ENCODE peak calls at places on chromosome 4, in six cellular contexts. One of them, this sample, is unnamed.

GRCh38 chr4:20859097-20859781 is 159.0 kb downstream of the PACRGL start:
- DNase-seq in lower lobe of right lung: no peak
- DNase-seq in fibroblast of the aortic adventitia: no peak
- DNase-seq in right cardiac atrium: no peak
- DNase-seq in ovary: no peak
- DNase-seq in epithelial cell of esophagus: no peak
- DNase-seq in this sample: no peak

GRCh38 chr4:151690164-151690856 is 70.5 kb downstream of the GATB start:
- DNase-seq in epithelial cell of esophagus: no peak
- DNase-seq in right cardiac atrium: no peak
- DNase-seq in lower lobe of right lung: no peak
- DNase-seq in fibroblast of the aortic adventitia: peak; percentile 97
- DNase-seq in ovary: no peak
- DNase-seq in this sample: peak; percentile 71

GRCh38 chr4:185559913-185560281 is 24.6 kb upstream of the PDLIM3 start:
- DNase-seq in ovary: no peak
- DNase-seq in fibroblast of the aortic adventitia: peak; percentile 27
- DNase-seq in right cardiac atrium: no peak
- DNase-seq in epithelial cell of esophagus: peak; percentile 91
- DNase-seq in lower lobe of right lung: no peak
- DNase-seq in this sample: peak; percentile 77

GRCh38 chr4:94412019-94413017 is 39.4 kb upstream of the PDLIM5 start:
- DNase-seq in fibroblast of the aortic adventitia: peak; percentile 83
- DNase-seq in epithelial cell of esophagus: peak; percentile 83
- DNase-seq in lower lobe of right lung: no peak
- DNase-seq in ovary: no peak
- DNase-seq in right cardiac atrium: no peak
- DNase-seq in this sample: peak; percentile 91

GRCh38 chr4:8323947-8324555 is 54.5 kb downstream of the HTRA3 start:
- DNase-seq in lower lobe of right lung: no peak
- DNase-seq in epithelial cell of esophagus: peak; percentile 75
- DNase-seq in right cardiac atrium: no peak
- DNase-seq in ovary: no peak
- DNase-seq in fibroblast of the aortic adventitia: no peak
- DNase-seq in this sample: no peak

GRCh38 chr4:13547563-13548041 is 3.3 kb upstream of the NKX3-2 start:
- DNase-seq in fibroblast of the aortic adventitia: no peak
- DNase-seq in ovary: no peak
- DNase-seq in epithelial cell of esophagus: no peak
- DNase-seq in lower lobe of right lung: no peak
- DNase-seq in right cardiac atrium: no peak
- DNase-seq in this sample: no peak

GRCh38 chr4:145487626-145488025 is 6.0 kb downstream of the SMAD1 start:
- DNase-seq in right cardiac atrium: no peak
- DNase-seq in fibroblast of the aortic adventitia: no peak
- DNase-seq in ovary: no peak
- DNase-seq in lower lobe of right lung: no peak
- DNase-seq in epithelial cell of esophagus: no peak
- DNase-seq in this sample: no peak

GRCh38 chr4:98845960-98846359 is 83.0 kb downstream of the EIF4E start:
- DNase-seq in right cardiac atrium: no peak
- DNase-seq in ovary: no peak
- DNase-seq in epithelial cell of esophagus: no peak
- DNase-seq in fibroblast of the aortic adventitia: no peak
- DNase-seq in lower lobe of right lung: no peak
- DNase-seq in this sample: no peak

GRCh38 chr4:92654084-92654483 is 350.3 kb downstream of the GRID2 start:
- DNase-seq in lower lobe of right lung: no peak
- DNase-seq in ovary: no peak
- DNase-seq in right cardiac atrium: no peak
- DNase-seq in epithelial cell of esophagus: no peak
- DNase-seq in fibroblast of the aortic adventitia: no peak
- DNase-seq in this sample: no peak

GRCh38 chr4:70818173-70818856 is 21.4 kb downstream of the GRSF1 start:
- DNase-seq in right cardiac atrium: no peak
- DNase-seq in fibroblast of the aortic adventitia: no peak
- DNase-seq in lower lobe of right lung: no peak
- DNase-seq in ovary: no peak
- DNase-seq in epithelial cell of esophagus: no peak
- DNase-seq in this sample: no peak

GRCh38 chr4:166198516-166198915 is 325.5 kb downstream of the TLL1 start:
- DNase-seq in lower lobe of right lung: no peak
- DNase-seq in right cardiac atrium: no peak
- DNase-seq in epithelial cell of esophagus: no peak
- DNase-seq in fibroblast of the aortic adventitia: no peak
- DNase-seq in ovary: no peak
- DNase-seq in this sample: no peak

GRCh38 chr4:155207534-155208257 is 740 bp upstream of the NPY2R start:
- DNase-seq in ovary: no peak
- DNase-seq in lower lobe of right lung: no peak
- DNase-seq in fibroblast of the aortic adventitia: peak; percentile 9
- DNase-seq in epithelial cell of esophagus: peak; percentile 8
- DNase-seq in right cardiac atrium: peak; percentile 28
- DNase-seq in this sample: no peak

GRCh38 chr4:147589586-147589985 is 27.6 kb upstream of the TMEM184C start:
- DNase-seq in fibroblast of the aortic adventitia: no peak
- DNase-seq in right cardiac atrium: no peak
- DNase-seq in epithelial cell of esophagus: no peak
- DNase-seq in lower lobe of right lung: no peak
- DNase-seq in ovary: peak; percentile 42
- DNase-seq in this sample: no peak

GRCh38 chr4:33715996-33716395 is 2528.3 kb downstream of the ARAP2 start:
- DNase-seq in fibroblast of the aortic adventitia: peak; percentile 76
- DNase-seq in lower lobe of right lung: no peak
- DNase-seq in epithelial cell of esophagus: peak; percentile 91
- DNase-seq in right cardiac atrium: no peak
- DNase-seq in ovary: no peak
- DNase-seq in this sample: peak; percentile 91

GRCh38 chr4:119299221-119300071 is 22.5 kb downstream of the FABP2 start:
- DNase-seq in ovary: no peak
- DNase-seq in lower lobe of right lung: no peak
- DNase-seq in epithelial cell of esophagus: peak; percentile 40
- DNase-seq in fibroblast of the aortic adventitia: peak; percentile 27
- DNase-seq in right cardiac atrium: no peak
- DNase-seq in this sample: peak; percentile 30

GRCh38 chr4:13982008-13982407 is 354.5 kb upstream of the BOD1L1 start:
- DNase-seq in ovary: no peak
- DNase-seq in lower lobe of right lung: no peak
- DNase-seq in epithelial cell of esophagus: no peak
- DNase-seq in right cardiac atrium: no peak
- DNase-seq in fibroblast of the aortic adventitia: no peak
- DNase-seq in this sample: no peak

GRCh38 chr4:74056858-74057562 is 18.5 kb upstream of the CXCL3 start:
- DNase-seq in fibroblast of the aortic adventitia: peak; percentile 95
- DNase-seq in epithelial cell of esophagus: peak; percentile 67
- DNase-seq in right cardiac atrium: no peak
- DNase-seq in ovary: no peak
- DNase-seq in lower lobe of right lung: no peak
- DNase-seq in this sample: peak; percentile 88

DNA sequence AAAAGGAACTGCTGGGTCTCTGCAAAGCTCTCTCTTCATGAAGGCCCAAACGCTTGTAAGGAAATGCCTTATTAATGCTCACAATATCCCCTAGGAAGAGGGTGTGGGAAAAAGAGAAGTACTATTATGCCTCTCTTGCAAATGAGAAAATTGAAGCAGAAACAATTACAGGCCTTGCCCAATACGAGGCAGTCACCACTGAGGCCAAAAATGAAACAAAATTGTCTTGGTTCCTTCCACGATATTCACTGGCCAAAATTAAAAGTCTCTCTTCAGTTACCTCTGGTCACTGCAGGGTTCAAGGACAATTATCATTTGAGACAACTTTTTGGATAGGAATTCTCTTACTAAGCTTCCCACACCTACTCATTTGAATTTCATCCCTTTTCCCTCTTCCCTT is 3.1 kb downstream of the SCARB2 start:
- DNase-seq in right cardiac atrium: no peak
- DNase-seq in ovary: no peak
- DNase-seq in epithelial cell of esophagus: no peak
- DNase-seq in lower lobe of right lung: no peak
- DNase-seq in fibroblast of the aortic adventitia: peak; percentile 31
- DNase-seq in this sample: no peak
- H3K4me3 ChIP-seq in right cardiac atrium: peak overlapping the region; percentile 15
- H3K4me3 ChIP-seq in ovary: no peak overlapping the region
- H3K4me3 ChIP-seq in epithelial cell of esophagus: no peak overlapping the region
- H3K4me3 ChIP-seq in lower lobe of right lung: peak overlapping the region; percentile 68
- H3K4me3 ChIP-seq in fibroblast of the aortic adventitia: peak overlapping the region; percentile 39
- H3K4me3 ChIP-seq in this sample: no peak overlapping the region

DNA sequence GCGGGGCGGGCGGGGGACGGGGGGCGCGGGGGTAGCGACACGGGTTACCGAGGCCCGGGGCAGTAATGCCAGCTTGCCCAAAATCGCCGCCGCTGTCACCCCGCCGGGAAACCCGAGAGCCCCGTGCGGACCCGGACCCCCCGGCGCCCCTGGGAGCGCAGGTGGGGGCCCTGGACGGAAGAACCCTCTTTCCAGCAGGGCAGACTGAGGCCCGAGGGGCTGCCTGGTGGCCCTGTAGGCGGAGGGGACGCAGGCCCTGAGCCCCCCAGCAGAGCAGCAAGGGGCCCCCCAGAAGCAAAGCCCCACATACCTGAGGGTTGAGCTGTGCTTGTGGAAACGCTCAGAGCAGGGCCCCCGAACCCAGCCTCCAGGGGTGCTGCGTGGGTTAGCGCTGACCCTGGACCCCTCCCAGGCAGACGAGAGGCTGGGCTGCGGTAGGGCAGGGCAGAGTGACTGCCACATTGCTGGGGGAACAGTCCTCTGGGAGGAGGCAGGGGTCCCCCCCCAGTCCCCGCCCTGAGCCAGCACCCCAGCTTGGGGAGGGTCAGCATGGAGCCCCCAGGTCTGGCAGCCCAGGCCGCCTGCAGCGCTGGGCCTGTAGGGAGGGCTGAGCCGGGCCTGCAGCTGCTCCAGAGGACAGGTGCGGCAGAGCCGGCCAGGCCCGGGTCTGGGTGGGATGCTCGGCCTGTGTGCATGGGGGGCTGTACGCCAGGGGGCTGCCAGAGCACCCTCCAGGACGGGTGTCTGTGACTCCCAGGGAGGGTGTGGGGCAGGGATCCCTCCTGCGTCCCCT is 646 bp downstream of the DOK7 start:
- DNase-seq in fibroblast of the aortic adventitia: no peak
- DNase-seq in ovary: no peak
- DNase-seq in lower lobe of right lung: no peak
- DNase-seq in right cardiac atrium: peak; percentile 48
- DNase-seq in epithelial cell of esophagus: no peak
- DNase-seq in this sample: no peak
- H3K4me3 ChIP-seq in fibroblast of the aortic adventitia: no peak overlapping the region
- H3K4me3 ChIP-seq in ovary: no peak overlapping the region
- H3K4me3 ChIP-seq in lower lobe of right lung: peak overlapping the region; percentile 50
- H3K4me3 ChIP-seq in right cardiac atrium: peak overlapping the region; percentile 67
- H3K4me3 ChIP-seq in epithelial cell of esophagus: no peak overlapping the region
- H3K4me3 ChIP-seq in this sample: no peak overlapping the region

GRCh38 chr4:109722357-109722756 is 7.5 kb downstream of the PLA2G12A start:
- DNase-seq in ovary: no peak
- DNase-seq in fibroblast of the aortic adventitia: no peak
- DNase-seq in right cardiac atrium: no peak
- DNase-seq in epithelial cell of esophagus: no peak
- DNase-seq in lower lobe of right lung: no peak
- DNase-seq in this sample: no peak
- H3K4me3 ChIP-seq in ovary: no peak overlapping the region
- H3K4me3 ChIP-seq in fibroblast of the aortic adventitia: no peak overlapping the region
- H3K4me3 ChIP-seq in right cardiac atrium: no peak overlapping the region
- H3K4me3 ChIP-seq in epithelial cell of esophagus: no peak overlapping the region
- H3K4me3 ChIP-seq in lower lobe of right lung: no peak overlapping the region
- H3K4me3 ChIP-seq in this sample: no peak overlapping the region

DNA sequence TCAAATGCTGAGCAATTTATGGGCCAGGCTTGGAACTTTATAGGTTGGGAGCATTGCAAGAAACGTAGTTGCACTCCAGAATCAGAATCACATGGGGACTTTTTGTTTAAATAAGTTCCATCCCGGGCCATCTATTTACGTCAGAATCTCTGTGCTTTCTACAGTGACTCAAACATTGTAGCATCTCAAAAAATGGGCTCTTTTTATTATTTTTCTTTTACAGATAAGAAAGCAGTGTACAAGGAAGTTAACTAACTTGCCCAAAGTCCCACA is 10.2 kb downstream of the CC2D2A start:
- DNase-seq in ovary: no peak
- DNase-seq in fibroblast of the aortic adventitia: peak; percentile 88
- DNase-seq in right cardiac atrium: no peak
- DNase-seq in lower lobe of right lung: no peak
- DNase-seq in epithelial cell of esophagus: no peak
- DNase-seq in this sample: peak; percentile 91
- H3K4me3 ChIP-seq in ovary: peak overlapping the region; percentile 36
- H3K4me3 ChIP-seq in fibroblast of the aortic adventitia: peak overlapping the region; percentile 84
- H3K4me3 ChIP-seq in right cardiac atrium: peak overlapping the region; percentile 26
- H3K4me3 ChIP-seq in lower lobe of right lung: peak overlapping the region; percentile 50
- H3K4me3 ChIP-seq in epithelial cell of esophagus: peak overlapping the region; percentile 78
- H3K4me3 ChIP-seq in this sample: peak overlapping the region; percentile 69

GRCh38 chr4:174218127-174218790 is 65.2 kb downstream of the FBXO8 start:
- DNase-seq in fibroblast of the aortic adventitia: peak; percentile 60
- DNase-seq in right cardiac atrium: peak; percentile 52
- DNase-seq in epithelial cell of esophagus: no peak
- DNase-seq in ovary: no peak
- DNase-seq in lower lobe of right lung: no peak
- DNase-seq in this sample: no peak
- H3K4me3 ChIP-seq in fibroblast of the aortic adventitia: peak overlapping the region; percentile 59
- H3K4me3 ChIP-seq in right cardiac atrium: peak overlapping the region; percentile 48
- H3K4me3 ChIP-seq in epithelial cell of esophagus: no peak overlapping the region
- H3K4me3 ChIP-seq in ovary: peak overlapping the region; percentile 13
- H3K4me3 ChIP-seq in lower lobe of right lung: peak overlapping the region; percentile 41
- H3K4me3 ChIP-seq in this sample: peak overlapping the region; percentile 52

GRCh38 chr4:41120297-41121217 is 93.8 kb downstream of the APBB2 start:
- DNase-seq in right cardiac atrium: peak; percentile 86
- DNase-seq in ovary: peak; percentile 90
- DNase-seq in fibroblast of the aortic adventitia: peak; percentile 87
- DNase-seq in lower lobe of right lung: peak; percentile 56
- DNase-seq in epithelial cell of esophagus: peak; percentile 53
- DNase-seq in this sample: peak; percentile 85

GRCh38 chr4:41122309-41122708 is 92.0 kb downstream of the APBB2 start:
- DNase-seq in right cardiac atrium: no peak
- DNase-seq in ovary: no peak
- DNase-seq in fibroblast of the aortic adventitia: no peak
- DNase-seq in epithelial cell of esophagus: no peak
- DNase-seq in lower lobe of right lung: no peak
- DNase-seq in this sample: no peak

GRCh38 chr4:41122775-41123174 is 91.6 kb downstream of the APBB2 start:
- DNase-seq in lower lobe of right lung: no peak
- DNase-seq in right cardiac atrium: no peak
- DNase-seq in fibroblast of the aortic adventitia: no peak
- DNase-seq in ovary: no peak
- DNase-seq in epithelial cell of esophagus: no peak
- DNase-seq in this sample: no peak

GRCh38 chr4:41121906-41122305 is 92.4 kb downstream of the APBB2 start:
- DNase-seq in ovary: no peak
- DNase-seq in epithelial cell of esophagus: no peak
- DNase-seq in lower lobe of right lung: no peak
- DNase-seq in right cardiac atrium: no peak
- DNase-seq in fibroblast of the aortic adventitia: no peak
- DNase-seq in this sample: no peak

GRCh38 chr4:41119867-41120295 is 94.5 kb downstream of the APBB2 start:
- DNase-seq in ovary: peak; percentile 80
- DNase-seq in fibroblast of the aortic adventitia: peak; percentile 32
- DNase-seq in epithelial cell of esophagus: no peak
- DNase-seq in lower lobe of right lung: no peak
- DNase-seq in right cardiac atrium: peak; percentile 81
- DNase-seq in this sample: peak; percentile 61
- H3K4me3 ChIP-seq in ovary: peak overlapping the region; percentile 15
- H3K4me3 ChIP-seq in fibroblast of the aortic adventitia: peak overlapping the region; percentile 28
- H3K4me3 ChIP-seq in epithelial cell of esophagus: no peak overlapping the region
- H3K4me3 ChIP-seq in lower lobe of right lung: no peak overlapping the region
- H3K4me3 ChIP-seq in right cardiac atrium: no peak overlapping the region
- H3K4me3 ChIP-seq in this sample: no peak overlapping the region

GRCh38 chr4:1113311-1114009 is at the start of gene RNF212:
- DNase-seq in right cardiac atrium: peak; percentile 76
- DNase-seq in lower lobe of right lung: no peak
- DNase-seq in epithelial cell of esophagus: no peak
- DNase-seq in fibroblast of the aortic adventitia: no peak
- DNase-seq in ovary: peak; percentile 69
- DNase-seq in this sample: peak; percentile 5
- H3K4me3 ChIP-seq in right cardiac atrium: peak within 1 kb of the TSS; percentile 33
- H3K4me3 ChIP-seq in lower lobe of right lung: peak within 1 kb of the TSS; percentile 39
- H3K4me3 ChIP-seq in epithelial cell of esophagus: no peak within 1 kb of the TSS
- H3K4me3 ChIP-seq in fibroblast of the aortic adventitia: peak within 1 kb of the TSS; percentile 45
- H3K4me3 ChIP-seq in ovary: peak within 1 kb of the TSS; percentile 42
- H3K4me3 ChIP-seq in this sample: peak within 1 kb of the TSS; percentile 61

This sample was measured in fibroblast of villous mesenchyme.